ENCODE peak calls at places on chromosome 16, in five cellular contexts. One of them, this sample, is unnamed. For H3K9me3 and H3K4me1, the result is how much of the 10 kb centered on the place peaks cover.

GRCh38 chr16:2817496-2818277 is 650 bp downstream of the PRSS21 start:
- DNase-seq in thyroid gland: no peak
- DNase-seq in neural progenitor cell: no peak
- DNase-seq in DND-41: no peak
- DNase-seq in lower lobe of right lung: peak
- DNase-seq in this sample: no peak

GRCh38 chr16:46972971-46973456 is 460 bp downstream of the DNAJA2 start:
- DNase-seq in thyroid gland: peak
- DNase-seq in neural progenitor cell: peak
- DNase-seq in DND-41: peak
- DNase-seq in lower lobe of right lung: peak
- DNase-seq in this sample: peak

GRCh38 chr16:17014484-17015121 is 456.2 kb downstream of the XYLT1 start:
- DNase-seq in thyroid gland: no peak
- DNase-seq in neural progenitor cell: no peak
- DNase-seq in DND-41: no peak
- DNase-seq in lower lobe of right lung: no peak
- DNase-seq in this sample: no peak

GRCh38 chr16:82631701-82632685 is 5.2 kb downstream of the CDH13 start:
- DNase-seq in thyroid gland: no peak
- DNase-seq in neural progenitor cell: peak
- DNase-seq in DND-41: no peak
- DNase-seq in lower lobe of right lung: no peak
- DNase-seq in this sample: no peak

GRCh38 chr16:18839555-18839954 is 38.2 kb upstream of the ARL6IP1 start:
- DNase-seq in thyroid gland: peak
- DNase-seq in neural progenitor cell: no peak
- DNase-seq in DND-41: no peak
- DNase-seq in lower lobe of right lung: no peak
- DNase-seq in this sample: no peak

GRCh38 chr16:50419116-50419515 is 50.3 kb upstream of the BRD7 start:
- DNase-seq in thyroid gland: no peak
- DNase-seq in neural progenitor cell: no peak
- DNase-seq in DND-41: no peak
- DNase-seq in lower lobe of right lung: no peak
- DNase-seq in this sample: no peak

GRCh38 chr16:47523342-47524006 is 62.3 kb downstream of the PHKB start:
- DNase-seq in thyroid gland: no peak
- DNase-seq in neural progenitor cell: no peak
- DNase-seq in DND-41: no peak
- DNase-seq in lower lobe of right lung: no peak
- DNase-seq in this sample: no peak

GRCh38 chr16:66587881-66588600 is 8.8 kb downstream of the CMTM2 start:
- DNase-seq in thyroid gland: no peak
- DNase-seq in neural progenitor cell: no peak
- DNase-seq in DND-41: no peak
- DNase-seq in lower lobe of right lung: no peak
- DNase-seq in this sample: no peak

GRCh38 chr16:25269879-25270278 is 12.2 kb upstream of the ZKSCAN2 start:
- DNase-seq in thyroid gland: no peak
- DNase-seq in neural progenitor cell: no peak
- DNase-seq in DND-41: no peak
- DNase-seq in lower lobe of right lung: no peak
- DNase-seq in this sample: no peak

GRCh38 chr16:56990407-56991286 is 1.3 kb downstream of the NLRC5 start:
- DNase-seq in thyroid gland: no peak
- DNase-seq in neural progenitor cell: no peak
- DNase-seq in DND-41: no peak
- DNase-seq in lower lobe of right lung: no peak
- DNase-seq in this sample: no peak

GRCh38 chr16:66581246-66581952 is 2.1 kb downstream of the CMTM2 start:
- DNase-seq in thyroid gland: peak
- DNase-seq in neural progenitor cell: no peak
- DNase-seq in DND-41: no peak
- DNase-seq in lower lobe of right lung: no peak
- DNase-seq in this sample: peak

GRCh38 chr16:62041401-62041800 is 5.2 kb upstream of the CDH8 start:
- DNase-seq in thyroid gland: no peak
- DNase-seq in neural progenitor cell: peak
- DNase-seq in DND-41: no peak
- DNase-seq in lower lobe of right lung: no peak
- DNase-seq in this sample: peak

GRCh38 chr16:28172331-28172730 is 39.4 kb downstream of the XPO6 start:
- DNase-seq in thyroid gland: peak
- DNase-seq in neural progenitor cell: no peak
- DNase-seq in DND-41: no peak
- DNase-seq in lower lobe of right lung: no peak
- DNase-seq in this sample: no peak

GRCh38 chr16:75758215-75758614 is 31.9 kb upstream of the CPHXL start:
- DNase-seq in thyroid gland: no peak
- DNase-seq in neural progenitor cell: no peak
- DNase-seq in DND-41: no peak
- DNase-seq in lower lobe of right lung: no peak
- DNase-seq in this sample: no peak

GRCh38 chr16:68470461-68471150 is 22.3 kb upstream of the SMPD3 start:
- DNase-seq in thyroid gland: no peak
- DNase-seq in neural progenitor cell: no peak
- DNase-seq in DND-41: peak
- DNase-seq in lower lobe of right lung: peak
- DNase-seq in this sample: no peak

GRCh38 chr16:22008215-22009142 is 568 bp downstream of the MOSMO start:
- DNase-seq in thyroid gland: peak
- DNase-seq in neural progenitor cell: peak
- DNase-seq in DND-41: peak
- DNase-seq in lower lobe of right lung: peak
- DNase-seq in this sample: no peak

GRCh38 chr16:27786221-27786848 is 236.4 kb downstream of the KATNIP start:
- DNase-seq in thyroid gland: no peak
- DNase-seq in neural progenitor cell: no peak
- DNase-seq in DND-41: no peak
- DNase-seq in lower lobe of right lung: no peak
- DNase-seq in this sample: no peak

GRCh38 chr16:19700319-19700781 is 17.7 kb downstream of the KNOP1 start:
- DNase-seq in thyroid gland: peak
- DNase-seq in neural progenitor cell: no peak
- DNase-seq in DND-41: no peak
- DNase-seq in lower lobe of right lung: no peak
- DNase-seq in this sample: no peak

GRCh38 chr16:73890524-73891500 is 405.8 kb upstream of the PSMD7 start:
- DNase-seq in thyroid gland: no peak
- DNase-seq in neural progenitor cell: peak
- DNase-seq in DND-41: peak
- DNase-seq in lower lobe of right lung: no peak
- DNase-seq in this sample: peak

GRCh38 chr16:48082516-48082915 is 73.3 kb downstream of the ABCC12 start:
- DNase-seq in thyroid gland: no peak
- DNase-seq in neural progenitor cell: no peak
- DNase-seq in DND-41: no peak
- DNase-seq in lower lobe of right lung: no peak
- DNase-seq in this sample: no peak

GRCh38 chr16:75351183-75351582 is 82.1 kb downstream of the CFDP1 start:
- DNase-seq in thyroid gland: no peak
- DNase-seq in neural progenitor cell: no peak
- DNase-seq in DND-41: no peak
- DNase-seq in lower lobe of right lung: no peak
- DNase-seq in this sample: peak

GRCh38 chr16:24837969-24838368 is 7.8 kb upstream of the SLC5A11 start:
- DNase-seq in thyroid gland: no peak
- DNase-seq in neural progenitor cell: no peak
- DNase-seq in DND-41: no peak
- DNase-seq in lower lobe of right lung: no peak
- DNase-seq in this sample: no peak

GRCh38 chr16:53899471-53899870 is 195.5 kb downstream of the FTO start:
- DNase-seq in thyroid gland: no peak
- DNase-seq in neural progenitor cell: no peak
- DNase-seq in DND-41: no peak
- DNase-seq in lower lobe of right lung: no peak
- DNase-seq in this sample: peak

GRCh38 chr16:79595261-79595660 is 5.3 kb downstream of the MAF start:
- DNase-seq in thyroid gland: no peak
- DNase-seq in neural progenitor cell: no peak
- DNase-seq in DND-41: no peak
- DNase-seq in lower lobe of right lung: no peak
- DNase-seq in this sample: no peak

GRCh38 chr16:56357291-56357764 is 68.0 kb downstream of the AMFR start:
- DNase-seq in thyroid gland: no peak
- DNase-seq in neural progenitor cell: peak
- DNase-seq in DND-41: no peak
- DNase-seq in lower lobe of right lung: peak
- DNase-seq in this sample: no peak

GRCh38 chr16:6634151-6634550 is 698.5 kb upstream of the RBFOX1 start:
- DNase-seq in thyroid gland: no peak
- DNase-seq in neural progenitor cell: no peak
- DNase-seq in DND-41: no peak
- DNase-seq in lower lobe of right lung: no peak
- DNase-seq in this sample: no peak

GRCh38 chr16:79672524-79672923 is 72.0 kb upstream of the MAF start:
- DNase-seq in thyroid gland: no peak
- DNase-seq in neural progenitor cell: no peak
- DNase-seq in DND-41: peak
- DNase-seq in lower lobe of right lung: no peak
- DNase-seq in this sample: no peak

GRCh38 chr16:23137818-23138217 is 11.4 kb downstream of the USP31 start:
- DNase-seq in thyroid gland: no peak
- DNase-seq in neural progenitor cell: no peak
- DNase-seq in DND-41: no peak
- DNase-seq in lower lobe of right lung: no peak
- DNase-seq in this sample: no peak

GRCh38 chr16:58418601-58419000 is 26.3 kb downstream of the GINS3 start:
- DNase-seq in thyroid gland: no peak
- DNase-seq in neural progenitor cell: no peak
- DNase-seq in DND-41: no peak
- DNase-seq in lower lobe of right lung: no peak
- DNase-seq in this sample: peak

GRCh38 chr16:88854306-88855111 is 2.2 kb downstream of the GALNS start:
- DNase-seq in thyroid gland: no peak
- DNase-seq in neural progenitor cell: no peak
- DNase-seq in DND-41: peak
- DNase-seq in lower lobe of right lung: peak
- DNase-seq in this sample: no peak

GRCh38 chr16:50151744-50152143 is 1.4 kb upstream of the TENT4B start:
- DNase-seq in thyroid gland: no peak
- DNase-seq in neural progenitor cell: no peak
- DNase-seq in DND-41: no peak
- DNase-seq in lower lobe of right lung: no peak
- DNase-seq in this sample: no peak

GRCh38 chr16:15857779-15858560 is 1.1 kb upstream of the MYH11 start:
- DNase-seq in thyroid gland: peak
- DNase-seq in neural progenitor cell: peak
- DNase-seq in DND-41: no peak
- DNase-seq in lower lobe of right lung: no peak
- DNase-seq in this sample: peak

GRCh38 chr16:76676356-76676755 is 399.2 kb downstream of the CNTNAP4 start:
- DNase-seq in thyroid gland: no peak
- DNase-seq in neural progenitor cell: no peak
- DNase-seq in DND-41: no peak
- DNase-seq in lower lobe of right lung: no peak
- DNase-seq in this sample: no peak

GRCh38 chr16:13696017-13696416 is 223.9 kb upstream of the ERCC4 start:
- DNase-seq in thyroid gland: no peak
- DNase-seq in neural progenitor cell: no peak
- DNase-seq in DND-41: no peak
- DNase-seq in lower lobe of right lung: no peak
- DNase-seq in this sample: no peak
- H3K9me3 ChIP-seq in thyroid gland: under half
- H3K9me3 ChIP-seq in neural progenitor cell: under half
- H3K9me3 ChIP-seq in DND-41: under half
- H3K9me3 ChIP-seq in lower lobe of right lung: under half
- H3K9me3 ChIP-seq in this sample: under half

GRCh38 chr16:84596801-84597517 is 20.9 kb downstream of the COTL1 start:
- DNase-seq in thyroid gland: no peak
- DNase-seq in neural progenitor cell: no peak
- DNase-seq in DND-41: no peak
- DNase-seq in lower lobe of right lung: no peak
- DNase-seq in this sample: no peak

GRCh38 chr16:84593825-84594724 is 23.8 kb downstream of the COTL1 start:
- DNase-seq in thyroid gland: peak
- DNase-seq in neural progenitor cell: no peak
- DNase-seq in DND-41: no peak
- DNase-seq in lower lobe of right lung: peak
- DNase-seq in this sample: peak

GRCh38 chr16:84596161-84596560 is 21.7 kb downstream of the COTL1 start:
- DNase-seq in thyroid gland: no peak
- DNase-seq in neural progenitor cell: no peak
- DNase-seq in DND-41: no peak
- DNase-seq in lower lobe of right lung: no peak
- DNase-seq in this sample: no peak

GRCh38 chr16:84594725-84595038 is 23.2 kb downstream of the COTL1 start:
- DNase-seq in thyroid gland: no peak
- DNase-seq in neural progenitor cell: no peak
- DNase-seq in DND-41: no peak
- DNase-seq in lower lobe of right lung: no peak
- DNase-seq in this sample: no peak

GRCh38 chr16:84595052-84595481 is 22.8 kb downstream of the COTL1 start:
- DNase-seq in thyroid gland: no peak
- DNase-seq in neural progenitor cell: no peak
- DNase-seq in DND-41: no peak
- DNase-seq in lower lobe of right lung: peak
- DNase-seq in this sample: no peak
- H3K4me1 ChIP-seq in thyroid gland: under half
- H3K4me1 ChIP-seq in neural progenitor cell: under half
- H3K4me1 ChIP-seq in DND-41: under half
- H3K4me1 ChIP-seq in lower lobe of right lung: half or more
- H3K4me1 ChIP-seq in this sample: under half

DNA sequence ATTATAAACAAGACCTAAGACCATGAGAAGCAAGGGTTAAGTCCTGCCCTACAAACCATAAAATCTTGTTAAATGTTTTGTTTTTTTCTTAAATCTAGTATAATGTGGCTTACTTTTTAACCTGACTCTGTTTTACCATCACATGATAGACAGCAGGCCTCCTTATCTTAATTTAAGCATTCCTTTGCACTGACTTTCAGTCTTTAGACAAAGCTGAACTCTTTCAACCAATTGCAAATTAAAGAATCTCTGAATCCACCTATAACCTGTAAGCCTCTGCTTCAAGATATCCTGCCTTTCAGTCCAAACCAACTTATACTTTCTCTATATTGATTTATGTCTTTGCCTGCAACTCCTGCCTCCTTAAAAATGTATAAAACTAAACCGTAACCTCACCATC is 478.5 kb downstream of the GRIN2A start:
- DNase-seq in thyroid gland: no peak
- DNase-seq in neural progenitor cell: no peak
- DNase-seq in DND-41: no peak
- DNase-seq in lower lobe of right lung: no peak
- DNase-seq in this sample: peak
- H3K27ac ChIP-seq in thyroid gland: no peak
- H3K27ac ChIP-seq in neural progenitor cell: no peak
- H3K27ac ChIP-seq in DND-41: no peak
- H3K27ac ChIP-seq in lower lobe of right lung: no peak
- H3K27ac ChIP-seq in this sample: peak

DNA sequence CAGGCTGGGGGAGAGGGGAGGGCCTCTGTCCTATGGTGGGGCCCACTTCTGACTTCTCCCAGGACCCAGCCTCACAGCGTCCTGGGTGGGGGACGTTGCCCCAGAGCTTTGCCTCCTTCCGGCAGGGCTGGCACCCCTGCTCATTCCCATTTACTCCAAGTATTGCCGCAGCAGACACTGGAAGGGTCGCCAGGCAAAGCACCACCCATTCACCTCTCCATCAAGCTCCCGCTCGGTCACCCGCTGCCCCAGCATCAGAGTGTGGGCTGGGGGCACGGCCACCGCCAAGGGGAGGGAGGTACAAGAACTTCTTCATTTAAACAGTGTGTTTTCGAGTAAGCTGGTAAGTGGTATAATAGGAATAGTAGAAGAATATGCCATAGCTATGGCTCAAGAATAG is 52.8 kb upstream of the GNG13 start:
- DNase-seq in thyroid gland: no peak
- DNase-seq in neural progenitor cell: no peak
- DNase-seq in DND-41: no peak
- DNase-seq in lower lobe of right lung: no peak
- DNase-seq in this sample: no peak
- H3K9me3 ChIP-seq in thyroid gland: under half
- H3K9me3 ChIP-seq in neural progenitor cell: under half
- H3K9me3 ChIP-seq in DND-41: under half
- H3K9me3 ChIP-seq in lower lobe of right lung: under half
- H3K9me3 ChIP-seq in this sample: under half

This sample was measured in cardiac muscle cell.